ENCODE peak calls at places on chromosomes 12 and 14, in six cellular contexts. P is thyroid gland, H is Peyer's patch, D is H9, Y is mammary epithelial cell, X is adipocyte. F is an unnamed sample.

GRCh38 chr12:83161451-83161850 is 474.7 kb downstream of the TMTC2 start:
- DNase-seq in H (no peak), P (no peak), Y (peak; percentile 89), X (peak; percentile 15), D (no peak), F (no peak)

GRCh38 chr14:59829941-59830734 is 40.4 kb downstream of the RTN1 start:
- DNase-seq in X (no peak), D (no peak), Y (no peak), P (no peak), H (no peak), F (no peak)

GRCh38 chr12:130559806-130560205 is 156.3 kb downstream of the RIMBP2 start:
- DNase-seq in Y (no peak), H (no peak), X (no peak), D (no peak), P (no peak), F (no peak)

GRCh38 chr12:65998536-65999530 is 131.7 kb downstream of the LLPH start:
- DNase-seq in H (no peak), Y (peak; percentile 12), D (no peak), P (no peak), X (no peak), F (no peak)

GRCh38 chr12:1488908-1489381 is 105.4 kb downstream of the FBXL14 start:
- DNase-seq in H (no peak), X (peak; percentile 54), P (no peak), Y (peak; percentile 25), D (no peak), F (no peak)

GRCh38 chr12:98559666-98560065 is 33.8 kb upstream of the SLC25A3 start:
- DNase-seq in H (no peak), Y (no peak), D (no peak), P (no peak), X (no peak), F (no peak)

GRCh38 chr14:71523630-71524320 is 408.5 kb upstream of the RGS6 start:
- DNase-seq in X (peak; percentile 70), D (no peak), Y (no peak), H (no peak), P (no peak), F (no peak)

GRCh38 chr12:89245090-89245489 is 107.2 kb downstream of the DUSP6 start:
- DNase-seq in H (no peak), P (no peak), D (no peak), Y (no peak), X (no peak), F (no peak)

GRCh38 chr14:105019861-105020814 is 745 bp downstream of the CDCA4 start:
- DNase-seq in X (peak; percentile 77), P (peak; percentile 35), Y (no peak), D (no peak), H (peak; percentile 47), F (peak; percentile 31)

GRCh38 chr12:18430425-18431048 is 169.2 kb downstream of the PIK3C2G start:
- DNase-seq in D (peak; percentile 59), P (peak; percentile 50), X (peak; percentile 78), H (no peak), Y (peak; percentile 38), F (peak; percentile 48)

GRCh38 chr12:123634142-123634561 is 523 bp downstream of the GTF2H3 start:
- DNase-seq in D (no peak), H (no peak), P (no peak), Y (no peak), X (no peak), F (no peak)

GRCh38 chr12:133063556-133063955 is 17.2 kb upstream of the ZNF140 start:
- DNase-seq in H (no peak), D (no peak), X (no peak), Y (no peak), P (no peak), F (no peak)

GRCh38 chr12:133057446-133057845 is 20.1 kb downstream of the ZNF84 start:
- DNase-seq in Y (no peak), H (no peak), D (no peak), P (no peak), X (no peak), F (no peak)

GRCh38 chr12:133061954-133062353 is 18.8 kb upstream of the ZNF140 start:
- DNase-seq in P (no peak), D (no peak), H (no peak), X (no peak), Y (no peak), F (no peak)

DNA sequence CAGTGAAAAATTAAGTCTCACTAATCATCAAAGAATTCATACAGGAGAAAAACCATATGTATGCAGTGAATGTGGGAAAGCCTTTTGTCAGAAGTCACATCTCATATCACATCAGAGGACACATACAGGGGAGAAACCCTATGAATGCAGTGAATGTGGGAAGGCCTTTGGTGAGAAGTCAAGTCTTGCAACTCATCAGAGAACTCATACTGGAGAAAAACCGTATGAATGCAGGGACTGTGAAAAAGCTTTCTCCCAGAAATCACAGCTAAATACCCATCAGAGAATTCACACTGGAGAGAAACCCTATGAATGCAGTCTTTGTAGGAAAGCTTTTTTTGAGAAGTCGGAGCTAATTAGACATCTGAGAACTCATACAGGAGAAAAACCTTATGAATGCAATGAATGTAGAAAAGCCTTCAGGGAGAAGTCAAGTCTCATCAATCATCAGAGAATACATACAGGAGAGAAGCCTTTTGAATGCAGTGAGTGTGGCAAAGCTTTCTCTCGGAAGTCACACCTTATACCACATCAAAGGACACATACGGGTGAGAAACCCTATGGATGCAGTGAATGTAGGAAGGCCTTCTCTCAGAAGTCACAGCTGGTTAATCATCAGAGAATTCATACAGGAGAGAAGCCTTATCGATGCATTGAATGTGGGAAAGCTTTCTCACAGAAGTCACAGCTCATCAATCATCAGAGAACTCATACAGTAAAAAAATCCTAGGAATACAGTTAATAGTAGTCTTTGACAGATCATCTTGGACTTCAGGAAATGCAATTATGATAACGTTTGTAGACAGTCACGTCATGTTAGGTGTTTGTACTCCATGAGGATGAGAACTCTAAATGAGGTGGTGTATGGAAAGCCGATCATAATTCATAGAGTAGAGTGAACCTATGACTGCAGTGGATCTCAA is 21.2 kb downstream of the ZNF84 start:
- DNase-seq in Y (peak; percentile 6), H (no peak), D (no peak), X (no peak), P (no peak), F (no peak)
- H3K9me3 ChIP-seq in Y (peaks cover 77% of the 10 kb centered on the region), H (peaks cover 97% of the 10 kb centered on the region), D (peaks cover 83% of the 10 kb centered on the region), X (peaks cover 100% of the 10 kb centered on the region), P (peaks cover 38% of the 10 kb centered on the region), F (peaks cover 21% of the 10 kb centered on the region)

DNA sequence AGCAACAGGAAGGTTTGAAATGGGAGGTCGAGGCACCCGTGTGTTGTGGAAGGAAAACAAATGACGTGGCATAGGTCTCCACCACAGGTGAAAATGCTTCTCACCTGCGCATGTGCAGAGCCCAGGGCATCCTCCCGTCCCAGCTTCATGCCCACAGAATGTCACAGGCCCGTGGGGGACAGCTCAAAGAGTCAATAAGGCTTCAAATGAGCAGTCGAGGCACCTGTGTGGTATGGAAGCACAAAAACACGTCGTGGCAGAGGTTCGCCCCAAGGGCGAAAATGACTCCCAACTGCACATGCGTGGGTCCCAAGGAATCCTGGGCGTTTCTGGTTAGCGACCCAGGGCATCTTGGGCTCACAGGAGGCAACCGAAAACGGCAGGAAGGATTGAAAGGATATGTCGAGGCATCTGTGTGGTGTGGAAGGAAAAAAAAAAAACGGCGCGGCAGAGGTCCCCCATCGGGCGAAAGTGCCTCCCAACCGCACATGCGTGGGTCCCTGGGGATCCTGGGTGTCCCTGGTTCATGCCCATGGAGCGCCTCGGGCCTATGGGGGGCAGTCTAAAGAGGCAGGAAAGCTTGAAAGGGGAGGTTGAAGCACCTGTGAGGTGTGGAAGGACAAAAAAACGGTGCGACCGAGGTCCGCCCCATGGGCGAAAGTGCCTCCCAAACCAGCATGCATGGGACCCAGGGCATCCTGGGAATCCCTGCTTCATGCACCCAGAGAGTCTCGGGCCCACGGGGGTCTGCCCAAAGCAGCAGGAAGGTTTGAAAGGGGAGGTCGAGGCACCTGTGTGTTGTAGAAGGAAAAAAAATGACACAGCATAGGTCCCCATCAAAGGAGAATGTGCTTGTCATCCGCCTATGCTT is 578.5 kb downstream of the ALG10 start:
- DNase-seq in H (no peak), X (no peak), D (no peak), Y (no peak), P (no peak), F (no peak)
- H3K9me3 ChIP-seq in H (peaks cover 43% of the 10 kb centered on the region), X (peaks cover under 1% of the 10 kb centered on the region), D (peaks cover 98% of the 10 kb centered on the region), Y (peaks cover 50% of the 10 kb centered on the region), P (no peaks in the 10 kb centered on the region), F (no peaks in the 10 kb centered on the region)

DNA sequence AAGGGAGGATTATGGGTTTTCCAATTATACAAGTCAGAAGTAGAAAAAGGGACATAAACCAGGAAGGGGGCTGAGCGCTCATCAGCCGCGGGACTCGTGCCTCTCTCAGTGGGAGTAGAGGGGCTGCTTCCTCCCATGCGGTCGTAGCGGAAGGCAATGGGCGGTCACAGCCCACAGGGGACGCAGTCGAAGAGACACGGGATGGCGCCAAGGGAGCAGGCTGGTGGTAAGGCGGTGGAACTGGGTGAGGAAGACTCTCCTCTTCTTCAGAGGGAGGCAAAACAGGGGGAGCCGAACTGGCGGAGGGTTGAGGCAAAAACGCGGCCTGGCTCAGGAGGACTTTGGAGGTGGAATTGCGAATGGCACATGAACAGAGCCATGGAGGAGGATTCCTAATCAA is 677.7 kb downstream of the TMEM121 start:
- DNase-seq in D (no peak), H (no peak), P (no peak), Y (no peak), X (no peak), F (no peak)
- H3K9me3 ChIP-seq in D (peaks cover 99% of the 10 kb centered on the region), H (no peaks in the 10 kb centered on the region), P (no peaks in the 10 kb centered on the region), Y (peaks cover 9% of the 10 kb centered on the region), X (no peaks in the 10 kb centered on the region), F (no peaks in the 10 kb centered on the region)

DNA sequence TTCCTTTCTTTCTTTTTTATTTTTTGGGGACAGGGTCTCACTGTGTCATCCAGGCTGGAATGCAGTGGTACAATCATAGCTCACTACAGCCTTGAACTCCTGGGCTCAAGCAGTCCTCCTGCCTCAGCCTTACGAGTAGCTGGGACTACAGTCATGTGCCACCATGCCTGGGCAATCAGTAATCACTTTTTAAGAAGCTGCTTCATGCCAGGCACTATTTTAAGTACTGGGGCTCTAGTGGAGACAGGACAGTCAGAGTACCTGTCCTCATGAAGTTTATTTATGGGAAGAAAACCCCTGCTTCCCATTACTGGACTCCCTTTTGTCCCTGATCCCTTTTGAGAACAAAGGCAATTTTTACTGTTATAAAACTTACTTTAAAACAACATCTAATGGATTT is 124.0 kb upstream of the NPAS3 start:
- DNase-seq in P (no peak), X (no peak), H (no peak), Y (no peak), D (no peak), F (no peak)
- H3K9me3 ChIP-seq in P (no peaks in the 10 kb centered on the region), X (no peaks in the 10 kb centered on the region), H (no peaks in the 10 kb centered on the region), Y (no peaks in the 10 kb centered on the region), D (no peaks in the 10 kb centered on the region), F (no peaks in the 10 kb centered on the region)

GRCh38 chr14:61112506-61112905 is 131.5 kb downstream of the SLC38A6 start:
- DNase-seq in X (no peak), Y (no peak), P (no peak), D (no peak), H (no peak), F (no peak)

GRCh38 chr14:61119006-61119405 is 138.0 kb downstream of the SLC38A6 start:
- DNase-seq in H (no peak), P (no peak), X (no peak), Y (no peak), D (no peak), F (no peak)

GRCh38 chr14:61113561-61113960 is 132.5 kb downstream of the SLC38A6 start:
- DNase-seq in X (no peak), P (no peak), Y (no peak), D (no peak), H (no peak), F (no peak)

GRCh38 chr14:61120576-61120975 is 139.5 kb downstream of the SLC38A6 start:
- DNase-seq in H (no peak), P (no peak), X (no peak), D (no peak), Y (no peak), F (no peak)

GRCh38 chr14:61116369-61116768 is 135.3 kb downstream of the SLC38A6 start:
- DNase-seq in Y (no peak), D (no peak), X (no peak), P (no peak), H (no peak), F (no peak)
- H3K9me3 ChIP-seq in Y (peaks cover 7% of the 10 kb centered on the region), D (peaks cover 29% of the 10 kb centered on the region), X (peaks cover 6% of the 10 kb centered on the region), P (no peaks in the 10 kb centered on the region), H (no peaks in the 10 kb centered on the region), F (no peaks in the 10 kb centered on the region)